ENCODE peak calls at places on chromosomes 7 and 10, in five cellular contexts. One of them, this sample, is unnamed.

GRCh38 chr10:92760609-92761008 is 70.9 kb downstream of the HHEX start:
- DNase-seq in cardiac muscle cell: peak
- DNase-seq in transverse colon: no peak
- DNase-seq in CD4-positive, alpha-beta T cell: no peak
- DNase-seq in astrocyte: peak
- DNase-seq in this sample: no peak

GRCh38 chr10:71307469-71308085 is 11.5 kb upstream of the SLC29A3 start:
- DNase-seq in cardiac muscle cell: no peak
- DNase-seq in transverse colon: no peak
- DNase-seq in CD4-positive, alpha-beta T cell: no peak
- DNase-seq in astrocyte: no peak
- DNase-seq in this sample: no peak

GRCh38 chr10:79995979-79996629 is 47.2 kb upstream of the SFTPD start:
- DNase-seq in cardiac muscle cell: no peak
- DNase-seq in transverse colon: no peak
- DNase-seq in CD4-positive, alpha-beta T cell: no peak
- DNase-seq in astrocyte: no peak
- DNase-seq in this sample: no peak

GRCh38 chr10:110398419-110399162 is 93.9 kb upstream of the SMNDC1 start:
- DNase-seq in cardiac muscle cell: peak
- DNase-seq in transverse colon: peak
- DNase-seq in CD4-positive, alpha-beta T cell: no peak
- DNase-seq in astrocyte: peak
- DNase-seq in this sample: no peak

GRCh38 chr10:63588436-63589180 is 67.4 kb downstream of the REEP3 start:
- DNase-seq in cardiac muscle cell: no peak
- DNase-seq in transverse colon: peak
- DNase-seq in CD4-positive, alpha-beta T cell: no peak
- DNase-seq in astrocyte: peak
- DNase-seq in this sample: no peak

GRCh38 chr7:28551311-28551710 is 139.0 kb downstream of the CREB5 start:
- DNase-seq in cardiac muscle cell: no peak
- DNase-seq in transverse colon: no peak
- DNase-seq in CD4-positive, alpha-beta T cell: no peak
- DNase-seq in astrocyte: peak
- DNase-seq in this sample: no peak

GRCh38 chr10:33655165-33655815 is 320.8 kb upstream of the NRP1 start:
- DNase-seq in cardiac muscle cell: no peak
- DNase-seq in transverse colon: no peak
- DNase-seq in CD4-positive, alpha-beta T cell: no peak
- DNase-seq in astrocyte: no peak
- DNase-seq in this sample: no peak

GRCh38 chr10:24449769-24450310 is 240.9 kb downstream of the KIAA1217 start:
- DNase-seq in cardiac muscle cell: no peak
- DNase-seq in transverse colon: no peak
- DNase-seq in CD4-positive, alpha-beta T cell: no peak
- DNase-seq in astrocyte: no peak
- DNase-seq in this sample: no peak

GRCh38 chr10:78774614-78774998 is 294.2 kb upstream of the ZMIZ1 start:
- DNase-seq in cardiac muscle cell: peak
- DNase-seq in transverse colon: no peak
- DNase-seq in CD4-positive, alpha-beta T cell: no peak
- DNase-seq in astrocyte: no peak
- DNase-seq in this sample: no peak

GRCh38 chr7:79376297-79377025 is 77.0 kb downstream of the MAGI2 start:
- DNase-seq in cardiac muscle cell: peak
- DNase-seq in transverse colon: no peak
- DNase-seq in CD4-positive, alpha-beta T cell: no peak
- DNase-seq in astrocyte: peak
- DNase-seq in this sample: no peak

GRCh38 chr10:23238015-23238414 is 45.9 kb downstream of the PTF1A start:
- DNase-seq in cardiac muscle cell: no peak
- DNase-seq in transverse colon: no peak
- DNase-seq in CD4-positive, alpha-beta T cell: no peak
- DNase-seq in astrocyte: no peak
- DNase-seq in this sample: no peak

GRCh38 chr10:61588770-61589211 is 73.9 kb upstream of the CABCOCO1 start:
- DNase-seq in cardiac muscle cell: no peak
- DNase-seq in transverse colon: no peak
- DNase-seq in CD4-positive, alpha-beta T cell: no peak
- DNase-seq in astrocyte: no peak
- DNase-seq in this sample: no peak

GRCh38 chr10:122567056-122567660 is 6.6 kb downstream of the DMBT1 start:
- DNase-seq in cardiac muscle cell: peak
- DNase-seq in transverse colon: peak
- DNase-seq in CD4-positive, alpha-beta T cell: peak
- DNase-seq in astrocyte: no peak
- DNase-seq in this sample: no peak

GRCh38 chr10:71868192-71868697 is 17.2 kb upstream of the PSAP start:
- DNase-seq in cardiac muscle cell: peak
- DNase-seq in transverse colon: peak
- DNase-seq in CD4-positive, alpha-beta T cell: no peak
- DNase-seq in astrocyte: peak
- DNase-seq in this sample: no peak

GRCh38 chr7:158502068-158502750 is 85.4 kb downstream of the PTPRN2 start:
- DNase-seq in cardiac muscle cell: no peak
- DNase-seq in transverse colon: no peak
- DNase-seq in CD4-positive, alpha-beta T cell: no peak
- DNase-seq in astrocyte: no peak
- DNase-seq in this sample: no peak
- TF ChIP-seq CTCF in cardiac muscle cell: no peak
- TF ChIP-seq CTCF in transverse colon: no peak
- TF ChIP-seq CTCF in CD4-positive, alpha-beta T cell: no peak
- TF ChIP-seq CTCF in astrocyte: no peak
- TF ChIP-seq CTCF in this sample: no peak

GRCh38 chr10:128633864-128634541 is 507.8 kb upstream of the MKI67 start:
- DNase-seq in cardiac muscle cell: peak
- DNase-seq in transverse colon: peak
- DNase-seq in CD4-positive, alpha-beta T cell: no peak
- DNase-seq in astrocyte: peak
- DNase-seq in this sample: no peak
- TF ChIP-seq CTCF in cardiac muscle cell: peak
- TF ChIP-seq CTCF in transverse colon: no peak
- TF ChIP-seq CTCF in CD4-positive, alpha-beta T cell: no peak
- TF ChIP-seq CTCF in astrocyte: no peak
- TF ChIP-seq CTCF in this sample: peak

GRCh38 chr7:6423942-6424701 is 23.6 kb downstream of the DAGLB start:
- DNase-seq in cardiac muscle cell: no peak
- DNase-seq in transverse colon: peak
- DNase-seq in CD4-positive, alpha-beta T cell: no peak
- DNase-seq in astrocyte: no peak
- DNase-seq in this sample: no peak
- TF ChIP-seq CTCF in cardiac muscle cell: no peak
- TF ChIP-seq CTCF in transverse colon: no peak
- TF ChIP-seq CTCF in CD4-positive, alpha-beta T cell: no peak
- TF ChIP-seq CTCF in astrocyte: no peak
- TF ChIP-seq CTCF in this sample: no peak

GRCh38 chr7:154744226-154744860 is 258.6 kb downstream of the PAXIP1 start:
- DNase-seq in cardiac muscle cell: no peak
- DNase-seq in transverse colon: peak
- DNase-seq in CD4-positive, alpha-beta T cell: no peak
- DNase-seq in astrocyte: no peak
- DNase-seq in this sample: peak
- TF ChIP-seq CTCF in cardiac muscle cell: no peak
- TF ChIP-seq CTCF in transverse colon: peak
- TF ChIP-seq CTCF in CD4-positive, alpha-beta T cell: no peak
- TF ChIP-seq CTCF in astrocyte: peak
- TF ChIP-seq CTCF in this sample: peak

GRCh38 chr7:140926021-140926812 is 1.5 kb upstream of the BRAF start:
- DNase-seq in cardiac muscle cell: no peak
- DNase-seq in transverse colon: no peak
- DNase-seq in CD4-positive, alpha-beta T cell: no peak
- DNase-seq in astrocyte: no peak
- DNase-seq in this sample: no peak

GRCh38 chr7:140923358-140924006 is 1.2 kb downstream of the BRAF start:
- DNase-seq in cardiac muscle cell: peak
- DNase-seq in transverse colon: no peak
- DNase-seq in CD4-positive, alpha-beta T cell: no peak
- DNase-seq in astrocyte: peak
- DNase-seq in this sample: no peak

GRCh38 chr7:140924821-140925421 is at the start of gene BRAF:
- DNase-seq in cardiac muscle cell: peak
- DNase-seq in transverse colon: peak
- DNase-seq in CD4-positive, alpha-beta T cell: peak
- DNase-seq in astrocyte: peak
- DNase-seq in this sample: peak

GRCh38 chr7:140922741-140923345 is 1.9 kb downstream of the BRAF start:
- DNase-seq in cardiac muscle cell: no peak
- DNase-seq in transverse colon: no peak
- DNase-seq in CD4-positive, alpha-beta T cell: no peak
- DNase-seq in astrocyte: no peak
- DNase-seq in this sample: no peak

GRCh38 chr7:140924019-140924820 is 509 bp downstream of the BRAF start:
- DNase-seq in cardiac muscle cell: peak
- DNase-seq in transverse colon: peak
- DNase-seq in CD4-positive, alpha-beta T cell: peak
- DNase-seq in astrocyte: peak
- DNase-seq in this sample: peak
- TF ChIP-seq CTCF in cardiac muscle cell: peak
- TF ChIP-seq CTCF in transverse colon: peak
- TF ChIP-seq CTCF in CD4-positive, alpha-beta T cell: peak
- TF ChIP-seq CTCF in astrocyte: no peak
- TF ChIP-seq CTCF in this sample: peak

GRCh38 chr7:964401-965231 is 10.1 kb upstream of the ADAP1 start:
- DNase-seq in cardiac muscle cell: peak
- DNase-seq in transverse colon: no peak
- DNase-seq in CD4-positive, alpha-beta T cell: no peak
- DNase-seq in astrocyte: peak
- DNase-seq in this sample: no peak
- TF ChIP-seq CTCF in cardiac muscle cell: peak
- TF ChIP-seq CTCF in transverse colon: no peak
- TF ChIP-seq CTCF in CD4-positive, alpha-beta T cell: no peak
- TF ChIP-seq CTCF in astrocyte: peak
- TF ChIP-seq CTCF in this sample: peak

DNA sequence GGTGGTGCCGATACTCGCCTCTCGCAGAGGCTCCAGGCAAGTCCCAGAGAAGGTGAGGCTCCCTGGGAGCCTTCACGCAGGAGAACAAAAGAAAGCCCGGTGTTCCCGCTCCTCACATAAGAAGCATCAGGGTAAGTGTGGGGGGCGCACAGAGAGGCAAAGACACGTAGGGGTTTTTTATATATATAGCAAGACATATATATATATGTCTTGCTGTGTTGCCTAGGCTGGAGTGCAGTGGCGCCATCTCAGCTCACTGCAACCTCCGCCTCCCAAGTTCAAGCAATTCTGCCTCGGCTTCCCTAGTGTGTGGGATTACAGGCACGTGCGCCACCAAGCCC is 61.3 kb downstream of the PDIA4 start:
- DNase-seq in cardiac muscle cell: no peak
- DNase-seq in transverse colon: no peak
- DNase-seq in CD4-positive, alpha-beta T cell: no peak
- DNase-seq in astrocyte: no peak
- DNase-seq in this sample: no peak
- TF ChIP-seq CTCF in cardiac muscle cell: no peak
- TF ChIP-seq CTCF in transverse colon: no peak
- TF ChIP-seq CTCF in CD4-positive, alpha-beta T cell: peak
- TF ChIP-seq CTCF in astrocyte: no peak
- TF ChIP-seq CTCF in this sample: no peak

GRCh38 chr7:120547605-120548004 is 274.6 kb downstream of the KCND2 start:
- DNase-seq in cardiac muscle cell: no peak
- DNase-seq in transverse colon: no peak
- DNase-seq in CD4-positive, alpha-beta T cell: no peak
- DNase-seq in astrocyte: no peak
- DNase-seq in this sample: no peak

GRCh38 chr7:120550494-120551048 is 277.6 kb downstream of the KCND2 start:
- DNase-seq in cardiac muscle cell: peak
- DNase-seq in transverse colon: no peak
- DNase-seq in CD4-positive, alpha-beta T cell: no peak
- DNase-seq in astrocyte: peak
- DNase-seq in this sample: no peak

GRCh38 chr7:120554960-120555571 is 282.1 kb downstream of the KCND2 start:
- DNase-seq in cardiac muscle cell: peak
- DNase-seq in transverse colon: no peak
- DNase-seq in CD4-positive, alpha-beta T cell: no peak
- DNase-seq in astrocyte: peak
- DNase-seq in this sample: peak

DNA sequence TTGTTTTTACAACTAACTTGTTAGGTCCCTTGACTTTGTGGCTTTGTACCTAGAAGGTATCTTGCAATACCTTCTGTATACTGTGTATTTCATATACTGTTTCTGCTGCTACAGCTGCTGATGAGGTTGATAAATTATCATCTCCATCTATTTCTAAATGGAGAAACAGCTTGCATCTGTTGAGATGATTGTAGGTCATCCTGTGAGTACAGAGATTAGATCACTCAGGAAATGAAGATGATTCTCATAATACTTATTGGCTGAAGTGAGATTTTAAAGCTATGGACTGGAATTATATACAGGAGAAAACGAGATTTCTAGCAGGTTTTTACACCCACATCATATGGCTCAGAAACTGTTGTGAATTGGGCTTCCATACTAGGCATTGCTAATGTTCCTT is 280.5 kb downstream of the KCND2 start:
- DNase-seq in cardiac muscle cell: no peak
- DNase-seq in transverse colon: no peak
- DNase-seq in CD4-positive, alpha-beta T cell: no peak
- DNase-seq in astrocyte: no peak
- DNase-seq in this sample: no peak
- TF ChIP-seq CTCF in cardiac muscle cell: no peak
- TF ChIP-seq CTCF in transverse colon: no peak
- TF ChIP-seq CTCF in CD4-positive, alpha-beta T cell: no peak
- TF ChIP-seq CTCF in astrocyte: no peak
- TF ChIP-seq CTCF in this sample: no peak

GRCh38 chr7:39911167-39911566 is 38.9 kb upstream of the CDK13 start:
- DNase-seq in cardiac muscle cell: no peak
- DNase-seq in transverse colon: no peak
- DNase-seq in CD4-positive, alpha-beta T cell: no peak
- DNase-seq in astrocyte: no peak
- DNase-seq in this sample: no peak
- TF ChIP-seq CTCF in cardiac muscle cell: no peak
- TF ChIP-seq CTCF in transverse colon: no peak
- TF ChIP-seq CTCF in CD4-positive, alpha-beta T cell: no peak
- TF ChIP-seq CTCF in astrocyte: no peak
- TF ChIP-seq CTCF in this sample: no peak

DNA sequence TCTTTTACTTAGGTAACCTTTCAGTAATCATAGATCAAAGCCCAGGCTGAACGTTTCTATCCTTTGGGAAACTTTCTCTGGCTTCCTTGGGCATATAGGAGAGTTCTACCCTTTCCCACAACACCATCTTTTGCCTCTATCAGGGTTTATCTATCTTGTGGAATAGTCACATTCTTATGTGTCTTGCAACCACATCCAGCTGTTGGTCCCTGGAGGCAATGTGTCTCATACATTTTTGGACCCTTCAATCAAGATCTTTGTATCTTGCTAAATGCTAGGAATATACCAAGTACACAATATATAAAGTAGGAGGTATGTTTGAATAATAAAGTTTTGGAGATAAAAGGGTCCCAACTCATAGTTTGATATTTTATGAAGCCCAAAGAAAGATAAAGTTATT is 121.7 kb downstream of the RNLS start:
- DNase-seq in cardiac muscle cell: no peak
- DNase-seq in transverse colon: no peak
- DNase-seq in CD4-positive, alpha-beta T cell: no peak
- DNase-seq in astrocyte: no peak
- DNase-seq in this sample: no peak
- TF ChIP-seq CTCF in cardiac muscle cell: no peak
- TF ChIP-seq CTCF in transverse colon: no peak
- TF ChIP-seq CTCF in CD4-positive, alpha-beta T cell: no peak
- TF ChIP-seq CTCF in astrocyte: no peak
- TF ChIP-seq CTCF in this sample: no peak

This sample was measured in progenitor cell of endocrine pancreas.